ENCODE peak calls at places on chromosomes 6 and 20, in ten cellular contexts. Q, X, D, T, W, P, C, U, K and S are unnamed samples.
A peak's percentile ranks its signal among the peaks of the same experiment; 100 is the strongest.

GRCh38 chr6:33927551-33927950 is 123.7 kb upstream of the MLN start:
- DNase-seq in Q (no peak), T (no peak), K (no peak), W (no peak), P (no peak), C (no peak), X (no peak), U (no peak), D (no peak), S (no peak)

GRCh38 chr20:59645316-59645715 is 41.0 kb downstream of the PHACTR3 start:
- DNase-seq in K (no peak), Q (no peak), P (no peak), C (no peak), W (no peak), X (no peak), U (no peak), T (no peak), D (no peak), S (no peak)

GRCh38 chr6:139442188-139442625 is 67.8 kb upstream of the CITED2 start:
- DNase-seq in P (no peak), D (no peak), T (no peak), C (no peak), U (no peak), W (no peak), Q (peak; percentile 58), X (no peak), K (no peak), S (no peak)

GRCh38 chr20:63940071-63940471 is 16.1 kb downstream of the UCKL1 start:
- DNase-seq in X (peak; percentile 8), D (no peak), K (no peak), C (no peak), T (no peak), P (no peak), U (no peak), W (no peak), Q (no peak), S (no peak)

GRCh38 chr6:14671261-14671681 is 553.7 kb downstream of the CD83 start:
- DNase-seq in C (no peak), X (peak; percentile 47), U (peak; percentile 32), Q (no peak), K (peak; percentile 49), D (no peak), W (no peak), T (no peak), P (no peak), S (no peak)

GRCh38 chr6:76026101-76026500 is 46.4 kb downstream of the IMPG1 start:
- DNase-seq in W (no peak), T (no peak), Q (no peak), P (no peak), X (no peak), C (no peak), U (no peak), D (no peak), K (peak; percentile 23), S (no peak)

GRCh38 chr6:160297310-160297709 is 38.7 kb upstream of the SLC22A2 start:
- DNase-seq in T (no peak), C (no peak), D (no peak), Q (no peak), X (no peak), P (no peak), K (no peak), U (peak; percentile 15), W (no peak), S (peak; percentile 63)

GRCh38 chr6:105600342-105601293 is 197.7 kb upstream of the PREP start:
- DNase-seq in C (no peak), Q (no peak), K (no peak), P (no peak), T (no peak), D (no peak), W (no peak), X (no peak), U (no peak), S (no peak)

GRCh38 chr6:111129003-111129402 is 41.7 kb downstream of the SLC16A10 start:
- DNase-seq in C (no peak), P (no peak), K (no peak), Q (no peak), W (no peak), X (no peak), T (no peak), U (peak; percentile 90), D (no peak), S (no peak)

GRCh38 chr6:125182237-125183018 is 28.9 kb downstream of the TPD52L1 start:
- DNase-seq in U (no peak), T (no peak), C (no peak), P (no peak), X (no peak), D (no peak), Q (no peak), K (peak; percentile 71), W (no peak), S (no peak)

GRCh38 chr6:148999921-149000589 is 253.2 kb downstream of the UST start:
- DNase-seq in X (peak; percentile 61), D (no peak), Q (no peak), K (no peak), W (no peak), P (no peak), U (peak; percentile 48), C (no peak), T (no peak), S (no peak)

GRCh38 chr20:14189794-14190402 is 147.5 kb downstream of the FLRT3 start:
- DNase-seq in P (no peak), X (no peak), C (no peak), U (no peak), K (peak; percentile 77), T (no peak), Q (peak; percentile 2), W (no peak), D (no peak), S (no peak)

GRCh38 chr6:56771189-56771588 is 128.5 kb upstream of the DST start:
- DNase-seq in C (no peak), T (no peak), Q (no peak), P (no peak), W (no peak), K (peak; percentile 10), D (no peak), U (no peak), X (no peak), S (no peak)

GRCh38 chr20:5549200-5549599 is 201.0 kb upstream of the SHLD1 start:
- DNase-seq in Q (no peak), P (no peak), K (no peak), D (no peak), W (no peak), X (no peak), U (no peak), C (no peak), T (no peak), S (no peak)

GRCh38 chr6:45697605-45698004 is 318.1 kb downstream of the CLIC5 start:
- DNase-seq in X (no peak), Q (peak; percentile 40), K (no peak), P (no peak), C (no peak), W (no peak), T (no peak), D (no peak), U (no peak), S (no peak)

GRCh38 chr6:17278289-17279061 is 2.7 kb upstream of the RBM24 start:
- DNase-seq in D (no peak), K (no peak), U (no peak), X (no peak), C (no peak), P (no peak), W (no peak), Q (no peak), T (no peak), S (no peak)

GRCh38 chr6:132161283-132161682 is 210.1 kb upstream of the CCN2 start:
- DNase-seq in T (no peak), U (no peak), X (no peak), D (no peak), W (no peak), Q (no peak), P (no peak), C (no peak), K (peak; percentile 25), S (no peak)